ENCODE peak calls at places on chromosomes 4 and X, in five cellular contexts. G is pancreas; V is CD4-positive, alpha-beta memory T cell; X is HCT116; C is cardiac muscle cell. Q is an unnamed sample. For H3K36me3, the result is how much of the 10 kb centered on the place peaks cover.

GRCh38 chr4:71188197-71188625 is 150.6 kb upstream of the SLC4A4 start:
- DNase-seq in G (no peak), V (no peak), X (no peak), C (no peak), Q (no peak)

GRCh38 chr4:176897226-176897625 is 104.5 kb upstream of the VEGFC start:
- DNase-seq in G (no peak), V (no peak), X (no peak), C (peak), Q (no peak)

GRCh38 chr4:185566972-185567749 is 31.9 kb upstream of the PDLIM3 start:
- DNase-seq in G (no peak), V (no peak), X (no peak), C (peak), Q (no peak)

GRCh38 chr4:25448379-25449109 is 71.5 kb downstream of the ANAPC4 start:
- DNase-seq in G (no peak), V (no peak), X (no peak), C (peak), Q (no peak)

GRCh38 chr4:169051331-169051730 is 41.3 kb upstream of the CBR4 start:
- DNase-seq in G (no peak), V (no peak), X (no peak), C (no peak), Q (no peak)

GRCh38 chr4:184097240-184097619 is 120.4 kb downstream of the ENPP6 start:
- DNase-seq in G (no peak), V (no peak), X (no peak), C (peak), Q (peak)

GRCh38 chr4:19982556-19982955 is 269.1 kb upstream of the SLIT2 start:
- DNase-seq in G (no peak), V (no peak), X (no peak), C (peak), Q (no peak)

GRCh38 chrX:9370888-9371287 is 94.0 kb upstream of the TBL1X start:
- DNase-seq in G (no peak), V (no peak), X (no peak), C (peak), Q (no peak)

GRCh38 chrX:88397551-88397950 is 349.5 kb upstream of the CPXCR1 start:
- DNase-seq in G (no peak), V (no peak), X (no peak), C (no peak), Q (no peak)

GRCh38 chrX:139304471-139304870 is 226.1 kb upstream of the F9 start:
- DNase-seq in G (no peak), V (no peak), X (no peak), C (no peak), Q (no peak)

GRCh38 chrX:105191878-105192277 is 28.6 kb downstream of the TEX13A start:
- DNase-seq in G (no peak), V (no peak), X (no peak), C (peak), Q (no peak)

GRCh38 chr4:38028556-38028955 is 68.4 kb downstream of the PTTG2 start:
- DNase-seq in G (no peak), V (no peak), X (no peak), C (no peak), Q (no peak)

GRCh38 chrX:120090208-120090607 is 12.7 kb upstream of the RHOXF2B start:
- DNase-seq in G (no peak), V (no peak), X (no peak), C (no peak), Q (peak)

DNA sequence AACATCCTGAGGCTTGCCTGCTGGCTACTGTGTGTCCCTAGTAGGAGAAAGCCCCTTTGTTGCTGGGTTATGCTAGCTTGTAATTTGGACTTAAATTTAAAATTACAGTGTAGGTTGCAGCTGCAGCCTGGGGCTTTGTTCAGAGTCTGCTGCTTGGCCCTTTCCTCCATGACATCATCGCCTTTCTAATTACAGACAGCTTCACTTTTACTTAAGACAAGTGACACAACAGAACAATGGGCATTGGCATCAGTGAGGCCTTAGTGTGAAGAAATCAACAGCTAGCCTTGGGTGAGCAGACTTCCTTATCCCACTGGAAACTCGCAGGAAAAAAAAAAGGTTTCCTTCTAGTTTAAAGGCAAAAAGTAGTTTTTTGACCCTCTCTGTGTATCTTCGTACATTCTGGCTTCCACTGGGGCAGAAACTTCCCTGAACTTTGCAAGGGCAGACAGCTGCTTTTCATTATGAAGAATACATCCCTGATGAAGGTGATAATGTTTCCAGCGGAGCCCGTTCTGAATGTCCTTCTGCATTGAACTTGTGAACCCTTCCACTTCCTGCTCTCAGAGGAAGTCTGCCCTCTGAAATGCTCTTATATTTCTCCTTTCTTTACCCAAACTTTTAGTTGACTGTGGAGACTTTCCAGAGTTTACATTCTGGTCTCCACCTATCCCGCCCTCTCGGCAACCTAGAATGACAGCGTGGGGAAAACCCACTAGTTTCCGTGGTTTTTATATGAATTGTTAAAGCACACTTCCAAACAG is 123.2 kb upstream of the FAM9C start:
- DNase-seq in G (no peak), V (no peak), X (no peak), C (peak), Q (no peak)
- H3K27ac ChIP-seq in G (peak), V (no peak), X (no peak), C (no peak), Q (no peak)

GRCh38 chrX:74259879-74260491 is 44.0 kb upstream of the ZCCHC13 start:
- DNase-seq in G (no peak), V (no peak), X (no peak), C (no peak), Q (no peak)
- H3K36me3 ChIP-seq in G (under half), V (under half), X (under half), C (under half), Q (under half)

DNA sequence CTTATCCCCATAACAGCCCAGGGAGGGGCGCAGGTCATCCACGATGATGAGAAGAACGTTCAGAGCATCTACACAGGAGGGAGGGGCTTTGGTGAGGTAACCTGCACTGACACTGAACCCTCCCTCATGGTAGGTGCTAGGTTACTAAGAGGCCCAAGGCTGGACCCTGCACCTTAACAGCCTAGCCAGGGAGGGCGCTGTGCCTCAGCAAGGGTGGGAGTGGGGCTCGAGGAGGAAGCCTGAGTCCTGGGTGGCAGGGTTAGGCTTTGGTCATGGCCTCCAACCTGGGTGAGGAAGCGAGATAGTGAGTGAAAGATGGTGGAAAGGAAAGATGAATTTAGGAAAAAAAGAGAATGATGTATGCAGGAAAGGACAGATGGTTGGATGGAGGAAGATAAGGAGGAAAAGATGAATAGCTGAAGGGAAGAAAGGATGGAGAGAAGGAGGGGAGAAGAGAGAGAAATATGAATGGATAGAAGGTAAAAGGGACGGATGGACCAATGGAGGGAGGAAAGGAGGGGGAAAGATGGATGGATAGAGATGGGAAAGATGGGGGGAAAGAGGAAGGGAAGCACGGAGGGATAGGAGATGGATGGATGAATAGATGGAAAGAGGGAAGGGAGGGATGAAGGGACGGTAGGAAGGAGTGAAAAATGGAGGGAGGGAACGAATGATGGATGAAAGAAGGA is 736 bp downstream of the IDS start:
- DNase-seq in G (no peak), V (peak), X (no peak), C (no peak), Q (no peak)
- H3K27ac ChIP-seq in G (peak), V (peak), X (peak), C (no peak), Q (no peak)

GRCh38 chr4:1333256-1333655 is 13.8 kb upstream of the UVSSA start:
- DNase-seq in G (no peak), V (no peak), X (no peak), C (no peak), Q (no peak)
- H3K36me3 ChIP-seq in G (under half), V (under half), X (under half), C (under half), Q (under half)

DNA sequence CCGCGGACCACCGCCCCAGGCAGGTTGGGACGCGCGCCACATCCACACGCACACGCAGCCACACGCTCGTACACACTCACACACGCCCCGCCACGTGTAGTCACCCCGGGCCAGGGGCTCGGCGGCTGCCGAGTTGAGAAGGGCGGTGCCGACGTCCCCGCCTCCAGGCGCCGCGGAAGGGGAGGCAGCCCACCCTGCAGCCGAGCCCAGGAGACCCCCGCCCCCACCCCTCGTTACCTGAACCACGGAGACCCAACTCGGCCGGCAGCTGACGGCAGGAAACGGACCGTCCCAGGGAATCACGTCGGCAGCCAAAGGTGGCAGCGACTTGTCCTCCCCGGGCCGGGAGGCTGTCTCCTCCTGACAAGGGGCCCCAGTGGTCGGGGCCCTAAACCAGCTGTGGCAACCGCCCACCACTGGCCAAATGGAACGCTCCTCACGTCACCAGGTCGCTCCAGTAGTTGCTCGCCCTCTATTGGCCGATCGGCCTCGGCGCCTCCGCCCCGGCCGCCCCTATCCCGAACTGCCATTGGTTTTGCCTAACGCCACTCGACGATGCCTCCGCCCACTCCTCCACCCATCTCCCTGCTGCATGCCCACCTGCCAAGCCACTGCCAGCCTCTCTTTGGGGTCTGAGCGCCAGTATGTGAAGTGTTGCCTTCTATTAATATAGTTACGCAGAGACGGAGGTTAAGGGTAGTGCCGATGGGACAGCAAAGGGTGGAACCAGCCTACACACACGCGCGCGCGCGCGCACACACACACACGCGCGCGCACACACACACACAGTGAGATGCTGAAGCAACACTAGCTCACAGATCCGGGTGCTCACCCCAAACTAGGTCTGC is at the start of gene ZDHHC9:
- DNase-seq in G (peak), V (peak), X (peak), C (peak), Q (peak)
- H3K27ac ChIP-seq in G (peak), V (peak), X (peak), C (no peak), Q (no peak)

DNA sequence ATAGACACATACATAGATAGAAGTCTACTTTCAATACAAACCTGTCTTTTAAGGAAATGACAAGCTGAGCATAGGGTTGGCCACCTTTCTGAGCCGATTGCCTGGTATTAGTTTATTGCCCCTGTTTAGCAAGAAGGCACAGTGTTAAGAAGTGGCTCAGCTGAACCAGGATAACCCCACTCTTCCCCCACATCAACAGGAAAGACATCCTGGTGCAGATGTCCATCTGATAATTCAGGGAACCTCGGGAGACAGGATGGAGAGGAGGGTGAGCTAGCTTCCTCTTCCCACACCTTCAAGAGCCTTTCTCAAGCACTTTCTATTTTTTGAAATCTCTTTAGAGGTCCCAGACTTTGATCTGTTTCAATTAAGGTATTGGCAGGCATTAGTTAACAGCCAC is 52.3 kb downstream of the PKD2 start:
- DNase-seq in G (no peak), V (no peak), X (no peak), C (no peak), Q (no peak)
- H3K36me3 ChIP-seq in G (under half), V (under half), X (under half), C (under half), Q (under half)

GRCh38 chrX:72130156-72130761 is 1.5 kb downstream of the RTL5 start:
- DNase-seq in G (no peak), V (no peak), X (no peak), C (no peak), Q (no peak)

GRCh38 chrX:72128183-72128834 is 3.4 kb downstream of the RTL5 start:
- DNase-seq in G (no peak), V (no peak), X (no peak), C (no peak), Q (no peak)

GRCh38 chrX:72129661-72130060 is 2.1 kb downstream of the RTL5 start:
- DNase-seq in G (no peak), V (no peak), X (no peak), C (no peak), Q (no peak)

GRCh38 chrX:72127332-72127731 is 4.4 kb downstream of the RTL5 start:
- DNase-seq in G (no peak), V (no peak), X (no peak), C (no peak), Q (no peak)

DNA sequence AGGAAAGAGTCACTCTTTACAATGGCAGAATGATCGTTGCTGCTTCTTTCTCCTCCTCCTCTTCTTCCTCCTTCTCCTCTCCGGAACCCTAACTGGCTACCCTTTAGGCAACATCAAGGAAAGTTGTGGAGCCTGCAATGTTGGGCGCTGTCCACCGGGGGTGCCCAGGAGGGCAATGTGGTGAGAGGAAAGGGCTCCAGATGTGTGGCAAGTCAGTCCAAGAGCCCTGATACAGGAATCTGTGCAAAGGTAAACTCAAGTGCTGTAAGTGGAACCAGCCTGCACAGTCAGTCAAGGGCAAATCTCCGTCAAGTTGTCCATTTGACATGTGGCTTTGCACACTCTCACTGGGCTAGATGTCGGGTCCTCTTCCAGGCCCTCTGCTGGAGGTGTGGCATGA is 2.8 kb downstream of the RTL5 start:
- DNase-seq in G (no peak), V (no peak), X (no peak), C (peak), Q (no peak)
- H3K27ac ChIP-seq in G (no peak), V (no peak), X (no peak), C (no peak), Q (no peak)

GRCh38 chr4:40348000-40348399 is 12.9 kb downstream of the CHRNA9 start:
- DNase-seq in G (no peak), V (no peak), X (no peak), C (no peak), Q (no peak)

GRCh38 chr4:40349561-40350198 is 14.5 kb downstream of the CHRNA9 start:
- DNase-seq in G (no peak), V (no peak), X (no peak), C (peak), Q (no peak)

GRCh38 chr4:40350627-40351227 is 15.6 kb downstream of the CHRNA9 start:
- DNase-seq in G (no peak), V (no peak), X (no peak), C (no peak), Q (no peak)

DNA sequence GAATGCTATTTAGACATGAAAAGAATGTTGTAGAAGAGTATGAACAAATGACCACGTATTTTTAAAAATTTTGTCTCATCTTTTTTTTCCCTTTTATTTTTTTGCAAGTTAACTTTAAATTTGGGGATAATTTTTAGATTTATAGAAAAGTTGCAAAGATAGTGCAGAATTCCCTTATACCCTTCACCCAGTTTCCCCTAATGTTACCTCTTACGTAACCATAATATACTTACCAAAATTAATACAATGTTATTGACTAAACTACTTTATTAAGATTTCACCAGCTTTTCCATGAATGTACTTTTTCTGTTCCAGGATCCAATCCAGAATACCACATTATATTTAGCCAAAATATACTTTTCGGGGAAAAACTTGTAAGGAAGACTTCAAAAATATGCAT is 12.3 kb downstream of the CHRNA9 start:
- DNase-seq in G (no peak), V (no peak), X (no peak), C (no peak), Q (no peak)
- H3K36me3 ChIP-seq in G (under half), V (under half), X (under half), C (under half), Q (under half)